ENCODE peak calls at places on chromosome 11, in four cellular contexts. One of them, this sample, is unnamed.

GRCh38 chr11:35887737-35888136 is 56.1 kb upstream of the LDLRAD3 start:
- DNase-seq in breast epithelium: no peak
- DNase-seq in H1: no peak
- DNase-seq in suprapubic skin: no peak
- DNase-seq in this sample: no peak

GRCh38 chr11:132908017-132908810 is 624.1 kb downstream of the OPCML start:
- DNase-seq in breast epithelium: no peak
- DNase-seq in H1: no peak
- DNase-seq in suprapubic skin: no peak
- DNase-seq in this sample: no peak

GRCh38 chr11:133206313-133207005 is 325.8 kb downstream of the OPCML start:
- DNase-seq in breast epithelium: no peak
- DNase-seq in H1: no peak
- DNase-seq in suprapubic skin: no peak
- DNase-seq in this sample: no peak

GRCh38 chr11:126862664-126863247 is 137.8 kb downstream of the KIRREL3 start:
- DNase-seq in breast epithelium: no peak
- DNase-seq in H1: peak; percentile 19
- DNase-seq in suprapubic skin: no peak
- DNase-seq in this sample: no peak

GRCh38 chr11:134132808-134133207 is 63.9 kb downstream of the JAM3 start:
- DNase-seq in breast epithelium: no peak
- DNase-seq in H1: no peak
- DNase-seq in suprapubic skin: no peak
- DNase-seq in this sample: no peak

GRCh38 chr11:102171101-102171500 is 60.9 kb downstream of the YAP1 start:
- DNase-seq in breast epithelium: no peak
- DNase-seq in H1: no peak
- DNase-seq in suprapubic skin: no peak
- DNase-seq in this sample: no peak

GRCh38 chr11:93131709-93132108 is 66.1 kb downstream of the SLC36A4 start:
- DNase-seq in breast epithelium: no peak
- DNase-seq in H1: no peak
- DNase-seq in suprapubic skin: no peak
- DNase-seq in this sample: no peak

GRCh38 chr11:126366064-126366822 is 10.8 kb downstream of the ST3GAL4 start:
- DNase-seq in breast epithelium: peak; percentile 50
- DNase-seq in H1: no peak
- DNase-seq in suprapubic skin: peak; percentile 56
- DNase-seq in this sample: no peak

GRCh38 chr11:76285397-76285796 is 79.1 kb upstream of the WNT11 start:
- DNase-seq in breast epithelium: no peak
- DNase-seq in H1: no peak
- DNase-seq in suprapubic skin: no peak
- DNase-seq in this sample: no peak

GRCh38 chr11:121535122-121535796 is 82.5 kb upstream of the SORL1-AS1 start:
- DNase-seq in breast epithelium: no peak
- DNase-seq in H1: no peak
- DNase-seq in suprapubic skin: no peak
- DNase-seq in this sample: no peak

GRCh38 chr11:21295508-21295907 is 626.1 kb downstream of the NELL1 start:
- DNase-seq in breast epithelium: no peak
- DNase-seq in H1: no peak
- DNase-seq in suprapubic skin: no peak
- DNase-seq in this sample: no peak

GRCh38 chr11:77819411-77819920 is 1.1 kb downstream of the RSF1 start:
- DNase-seq in breast epithelium: peak; percentile 82
- DNase-seq in H1: peak; percentile 54
- DNase-seq in suprapubic skin: peak; percentile 83
- DNase-seq in this sample: peak; percentile 86

GRCh38 chr11:1783725-1784529 is 20.2 kb upstream of the CTSD start:
- DNase-seq in breast epithelium: no peak
- DNase-seq in H1: no peak
- DNase-seq in suprapubic skin: peak; percentile 60
- DNase-seq in this sample: no peak

GRCh38 chr11:534592-535518 is 521 bp downstream of the HRAS start:
- DNase-seq in breast epithelium: peak; percentile 72
- DNase-seq in H1: no peak
- DNase-seq in suprapubic skin: peak; percentile 85
- DNase-seq in this sample: peak; percentile 52

GRCh38 chr11:113730887-113731726 is 25.0 kb upstream of the TMPRSS5 start:
- DNase-seq in breast epithelium: no peak
- DNase-seq in H1: no peak
- DNase-seq in suprapubic skin: no peak
- DNase-seq in this sample: peak; percentile 45

GRCh38 chr11:12284321-12285050 is 92.9 kb upstream of the PARVA start:
- DNase-seq in breast epithelium: no peak
- DNase-seq in H1: no peak
- DNase-seq in suprapubic skin: peak; percentile 44
- DNase-seq in this sample: peak; percentile 24

GRCh38 chr11:11016123-11016522 is 158.3 kb upstream of the ZBED5 start:
- DNase-seq in breast epithelium: no peak
- DNase-seq in H1: no peak
- DNase-seq in suprapubic skin: no peak
- DNase-seq in this sample: no peak

GRCh38 chr11:32386770-32387377 is 48.5 kb downstream of the WT1 start:
- DNase-seq in breast epithelium: no peak
- DNase-seq in H1: no peak
- DNase-seq in suprapubic skin: no peak
- DNase-seq in this sample: no peak

GRCh38 chr11:103359221-103359620 is 250.0 kb downstream of the DYNC2H1 start:
- DNase-seq in breast epithelium: no peak
- DNase-seq in H1: no peak
- DNase-seq in suprapubic skin: no peak
- DNase-seq in this sample: no peak

GRCh38 chr11:16605440-16605970 is 132.9 kb upstream of the C11orf58 start:
- DNase-seq in breast epithelium: no peak
- DNase-seq in H1: no peak
- DNase-seq in suprapubic skin: peak; percentile 62
- DNase-seq in this sample: peak; percentile 25

GRCh38 chr11:116582621-116583020 is 190.2 kb downstream of the BUD13 start:
- DNase-seq in breast epithelium: no peak
- DNase-seq in H1: no peak
- DNase-seq in suprapubic skin: no peak
- DNase-seq in this sample: no peak
- TF ChIP-seq CTCF in breast epithelium: no peak
- TF ChIP-seq CTCF in H1: no peak
- TF ChIP-seq CTCF in suprapubic skin: no peak
- TF ChIP-seq CTCF in this sample: no peak

GRCh38 chr11:59754859-59755700 is at the start of gene STX3:
- DNase-seq in breast epithelium: peak; percentile 70
- DNase-seq in H1: no peak
- DNase-seq in suprapubic skin: peak; percentile 81
- DNase-seq in this sample: peak; percentile 87
- TF ChIP-seq POLR2A in breast epithelium: no peak
- TF ChIP-seq POLR2A in H1: peak; percentile 74
- TF ChIP-seq POLR2A in suprapubic skin: peak; percentile 70
- TF ChIP-seq POLR2A in this sample: no peak

DNA sequence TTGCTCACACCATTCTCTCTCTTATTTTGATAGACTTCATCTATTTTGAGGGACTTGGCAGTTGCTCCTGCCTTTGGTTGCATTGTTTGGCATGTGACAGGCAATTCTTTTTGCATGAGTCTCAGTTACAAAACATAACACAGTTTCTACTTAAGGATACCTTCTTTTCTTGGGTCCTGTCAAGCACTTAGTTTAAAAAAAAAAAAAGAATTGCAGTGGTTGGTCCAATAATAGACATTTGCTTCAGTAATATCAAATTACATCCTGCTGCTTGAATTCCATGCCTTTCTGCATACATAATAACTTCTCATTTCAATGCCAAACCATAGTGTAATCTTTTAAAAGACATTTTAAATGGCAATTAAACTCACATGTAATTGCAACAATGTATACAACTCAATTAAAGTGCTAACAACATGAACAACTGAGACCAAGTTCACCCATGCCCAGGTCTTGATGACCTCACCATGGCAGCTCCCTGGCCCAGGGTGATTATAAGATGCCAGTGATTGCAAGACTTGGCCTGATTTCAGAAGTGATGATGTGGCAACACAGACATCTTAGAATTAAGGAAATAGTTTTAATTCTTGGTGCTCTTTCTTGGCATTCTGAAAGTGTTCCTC is 32.2 kb upstream of the PLET1 start:
- DNase-seq in breast epithelium: no peak
- DNase-seq in H1: no peak
- DNase-seq in suprapubic skin: peak; percentile 72
- DNase-seq in this sample: peak; percentile 44
- TF ChIP-seq POLR2AphosphoS5 in breast epithelium: no peak
- TF ChIP-seq POLR2AphosphoS5 in H1: no peak
- TF ChIP-seq POLR2AphosphoS5 in suprapubic skin: no peak
- TF ChIP-seq POLR2AphosphoS5 in this sample: peak; percentile 41

DNA sequence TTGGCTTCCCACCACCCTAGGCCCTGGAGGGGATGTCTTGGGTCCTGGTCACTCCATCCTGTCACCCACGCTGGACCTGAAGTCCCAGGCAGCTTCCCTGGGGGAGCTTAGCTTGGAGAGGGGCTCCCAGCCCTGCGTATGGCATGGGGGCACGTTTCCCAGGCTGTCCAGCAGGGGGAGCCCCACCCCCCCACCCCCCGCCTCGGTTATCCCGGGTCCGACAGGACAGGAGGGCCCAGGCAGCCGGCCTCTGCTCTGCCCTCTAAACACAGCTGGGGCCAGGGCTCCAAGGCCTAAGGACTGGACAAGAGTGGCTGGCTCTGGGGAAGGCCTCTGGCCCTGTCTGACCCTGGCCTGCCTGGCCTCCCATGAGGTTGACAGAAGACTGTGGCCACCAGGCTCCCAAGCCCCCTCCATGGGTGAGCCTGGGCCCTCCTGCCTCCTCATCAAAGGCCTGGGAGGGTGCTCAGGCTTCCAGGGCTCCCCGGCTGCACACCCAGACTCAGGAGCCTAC is 104.8 kb downstream of the NECTIN1 start:
- DNase-seq in breast epithelium: no peak
- DNase-seq in H1: no peak
- DNase-seq in suprapubic skin: no peak
- DNase-seq in this sample: no peak
- TF ChIP-seq CTCF in breast epithelium: no peak
- TF ChIP-seq CTCF in H1: peak; percentile 50
- TF ChIP-seq CTCF in suprapubic skin: peak; percentile 54
- TF ChIP-seq CTCF in this sample: no peak

GRCh38 chr11:45843158-45843924 is 3.9 kb upstream of the CRY2 start:
- DNase-seq in breast epithelium: peak; percentile 95
- DNase-seq in H1: peak; percentile 46
- DNase-seq in suprapubic skin: peak; percentile 97
- DNase-seq in this sample: peak; percentile 96
- TF ChIP-seq POLR2A in breast epithelium: no peak
- TF ChIP-seq POLR2A in H1: no peak
- TF ChIP-seq POLR2A in suprapubic skin: peak; percentile 31
- TF ChIP-seq POLR2A in this sample: no peak

DNA sequence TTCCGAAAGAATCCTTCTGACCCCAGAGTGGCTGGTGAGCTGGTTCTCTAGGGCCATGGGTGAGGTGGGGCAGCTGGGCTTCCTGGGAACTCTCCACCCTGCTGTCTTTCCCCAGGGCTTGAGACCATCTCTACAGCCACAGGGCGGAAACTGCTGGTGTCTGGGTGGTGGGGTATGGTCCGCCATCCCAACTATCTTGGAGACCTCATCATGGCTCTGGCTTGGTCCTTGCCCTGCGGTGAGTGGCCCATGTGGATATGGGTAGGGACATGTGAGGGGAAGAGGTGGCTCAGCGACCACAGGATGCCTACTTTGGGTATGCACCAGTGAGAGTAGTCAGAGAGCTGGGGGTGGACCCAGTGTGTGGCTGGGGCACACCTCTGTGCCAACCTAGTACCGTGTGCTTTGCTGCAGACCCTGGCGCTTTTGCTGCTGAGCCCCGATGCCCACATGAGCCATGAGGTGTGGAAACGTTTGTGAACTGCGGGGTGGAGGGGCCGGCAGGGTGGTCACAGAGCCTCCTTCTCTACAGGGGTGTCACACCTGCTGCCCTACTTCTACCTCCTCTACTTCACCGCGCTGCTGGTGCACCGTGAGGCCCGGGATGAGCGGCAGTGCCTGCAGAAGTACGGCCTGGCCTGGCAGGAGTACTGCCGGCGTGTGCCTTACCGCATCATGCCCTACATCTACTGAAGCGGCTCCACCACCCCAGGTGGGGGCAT is 2.0 kb downstream of the ZNHIT2 start:
- DNase-seq in breast epithelium: no peak
- DNase-seq in H1: no peak
- DNase-seq in suprapubic skin: peak; percentile 63
- DNase-seq in this sample: no peak
- TF ChIP-seq POLR2AphosphoS5 in breast epithelium: no peak
- TF ChIP-seq POLR2AphosphoS5 in H1: peak; percentile 24
- TF ChIP-seq POLR2AphosphoS5 in suprapubic skin: no peak
- TF ChIP-seq POLR2AphosphoS5 in this sample: no peak

DNA sequence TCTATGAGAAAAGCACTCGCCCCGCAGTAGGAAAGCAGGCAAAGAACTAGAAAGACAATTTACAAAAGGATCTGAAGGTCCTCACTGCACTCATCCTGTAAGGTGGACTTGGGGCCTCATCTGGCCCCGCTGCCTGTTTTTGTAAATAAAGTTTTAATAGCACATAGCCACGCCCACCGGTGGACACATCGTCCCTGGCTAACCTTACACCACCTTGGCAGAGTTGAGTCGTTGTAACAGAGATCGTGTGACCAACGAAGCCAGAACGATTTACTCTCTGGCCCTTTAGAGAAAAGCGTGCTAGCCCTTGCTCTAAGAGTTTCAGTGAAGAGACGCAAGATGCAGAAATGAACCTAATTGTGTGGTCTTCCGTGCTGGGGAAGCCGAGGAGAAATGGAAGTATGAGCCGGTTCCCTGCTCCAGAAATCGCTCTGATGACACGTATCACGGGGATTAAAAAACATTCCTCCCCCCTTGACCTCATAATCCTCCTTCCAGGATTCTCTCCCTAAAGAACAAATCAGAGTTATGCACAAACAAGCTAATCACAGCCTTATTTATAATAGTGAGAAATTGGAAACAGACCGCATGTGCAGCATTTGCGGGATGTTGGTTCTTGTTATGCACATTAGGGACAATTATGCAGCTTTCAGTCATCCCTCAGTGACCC is 80.1 kb downstream of the CDKN1C start:
- DNase-seq in breast epithelium: peak; percentile 41
- DNase-seq in H1: no peak
- DNase-seq in suprapubic skin: peak; percentile 34
- DNase-seq in this sample: peak; percentile 23
- TF ChIP-seq CTCF in breast epithelium: no peak
- TF ChIP-seq CTCF in H1: no peak
- TF ChIP-seq CTCF in suprapubic skin: no peak
- TF ChIP-seq CTCF in this sample: no peak